ENCODE peak calls at places on chromosomes 7 and 10, in nine cellular contexts. One of them, this sample, is unnamed.

GRCh38 chr7:986766-987722 is 4.1 kb downstream of the CYP2W1 start:
- DNase-seq in PC-3: no peak
- DNase-seq in OCI-LY7: no peak
- DNase-seq in GM23248: no peak
- DNase-seq in MM.1S: no peak
- DNase-seq in HCT116: no peak
- DNase-seq in SK-N-SH: no peak
- DNase-seq in hepatocyte: no peak
- DNase-seq in GM23338: no peak
- DNase-seq in this sample: no peak

GRCh38 chr10:106682175-106682574 is 482.3 kb downstream of the SORCS1 start:
- DNase-seq in GM23338: no peak
- DNase-seq in OCI-LY7: no peak
- DNase-seq in HCT116: no peak
- DNase-seq in SK-N-SH: no peak
- DNase-seq in GM23248: peak
- DNase-seq in PC-3: peak
- DNase-seq in hepatocyte: peak
- DNase-seq in MM.1S: peak
- DNase-seq in this sample: no peak

GRCh38 chr7:49229246-49229645 is 304.9 kb downstream of the CDC14C start:
- DNase-seq in OCI-LY7: peak
- DNase-seq in GM23338: peak
- DNase-seq in hepatocyte: no peak
- DNase-seq in HCT116: no peak
- DNase-seq in MM.1S: peak
- DNase-seq in GM23248: no peak
- DNase-seq in SK-N-SH: no peak
- DNase-seq in PC-3: no peak
- DNase-seq in this sample: no peak

GRCh38 chr10:84200537-84201243 is 6.4 kb downstream of the CDHR1 start:
- DNase-seq in OCI-LY7: no peak
- DNase-seq in PC-3: no peak
- DNase-seq in GM23248: no peak
- DNase-seq in HCT116: no peak
- DNase-seq in hepatocyte: no peak
- DNase-seq in MM.1S: no peak
- DNase-seq in GM23338: no peak
- DNase-seq in SK-N-SH: no peak
- DNase-seq in this sample: no peak

GRCh38 chr7:140506788-140507464 is 27.6 kb upstream of the MKRN1 start:
- DNase-seq in GM23248: peak
- DNase-seq in hepatocyte: peak
- DNase-seq in OCI-LY7: no peak
- DNase-seq in HCT116: no peak
- DNase-seq in MM.1S: peak
- DNase-seq in PC-3: no peak
- DNase-seq in SK-N-SH: no peak
- DNase-seq in GM23338: peak
- DNase-seq in this sample: peak

GRCh38 chr7:129779602-129780256 is 168.2 kb downstream of the NRF1 start:
- DNase-seq in MM.1S: peak
- DNase-seq in OCI-LY7: peak
- DNase-seq in SK-N-SH: peak
- DNase-seq in PC-3: peak
- DNase-seq in GM23338: peak
- DNase-seq in GM23248: peak
- DNase-seq in hepatocyte: peak
- DNase-seq in HCT116: peak
- DNase-seq in this sample: peak

GRCh38 chr7:63073736-63074135 is 924.9 kb upstream of the ZNF722 start:
- DNase-seq in SK-N-SH: no peak
- DNase-seq in hepatocyte: no peak
- DNase-seq in GM23338: no peak
- DNase-seq in GM23248: no peak
- DNase-seq in PC-3: no peak
- DNase-seq in MM.1S: no peak
- DNase-seq in OCI-LY7: no peak
- DNase-seq in HCT116: no peak
- DNase-seq in this sample: no peak

GRCh38 chr10:102646610-102647432 is 2.5 kb downstream of the TRIM8 start:
- DNase-seq in OCI-LY7: peak
- DNase-seq in GM23338: no peak
- DNase-seq in PC-3: no peak
- DNase-seq in MM.1S: no peak
- DNase-seq in SK-N-SH: peak
- DNase-seq in hepatocyte: peak
- DNase-seq in GM23248: peak
- DNase-seq in HCT116: peak
- DNase-seq in this sample: peak

DNA sequence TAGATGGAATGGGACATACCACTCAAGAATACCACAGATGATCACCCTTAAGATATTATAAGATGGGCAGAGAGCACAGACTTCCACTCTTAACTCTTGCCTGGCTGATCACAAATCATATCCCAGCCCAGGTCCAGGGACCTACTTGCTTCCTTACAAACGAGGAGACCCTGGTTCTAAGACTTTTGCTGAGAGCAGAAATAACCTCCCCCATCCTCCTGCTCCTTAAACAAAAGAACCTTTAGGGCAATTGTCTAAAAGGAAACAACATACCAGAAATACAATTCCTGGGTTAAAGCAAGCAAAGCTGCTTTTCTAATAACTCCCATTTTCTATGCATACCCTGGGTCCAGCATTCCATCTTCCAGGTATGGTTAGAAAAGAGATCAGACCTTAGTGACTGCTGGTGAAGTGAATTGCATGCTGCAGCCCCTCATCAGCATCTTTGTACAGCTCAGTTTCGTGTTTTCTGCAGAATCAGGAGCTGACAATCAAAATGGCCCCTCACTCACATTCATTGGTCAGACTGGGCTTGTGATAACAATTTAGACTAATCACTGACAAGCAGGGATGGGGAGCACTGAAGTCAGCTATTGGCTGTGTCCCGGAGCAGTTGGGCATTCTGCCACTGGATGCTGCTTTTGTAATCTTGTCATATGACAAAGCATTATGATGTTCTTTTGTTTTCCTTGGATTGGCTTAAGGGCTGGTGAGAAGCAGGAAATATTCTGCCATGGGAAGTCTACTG is 14.6 kb downstream of the IFIT3 start:
- DNase-seq in HCT116: no peak
- DNase-seq in GM23248: peak
- DNase-seq in PC-3: no peak
- DNase-seq in MM.1S: no peak
- DNase-seq in hepatocyte: no peak
- DNase-seq in SK-N-SH: peak
- DNase-seq in GM23338: no peak
- DNase-seq in OCI-LY7: no peak
- DNase-seq in this sample: no peak
- TF ChIP-seq EZH2phosphoT487 in HCT116: no peak
- TF ChIP-seq EZH2phosphoT487 in GM23248: no peak
- TF ChIP-seq EZH2phosphoT487 in PC-3: no peak
- TF ChIP-seq EZH2phosphoT487 in MM.1S: no peak
- TF ChIP-seq EZH2phosphoT487 in hepatocyte: no peak
- TF ChIP-seq EZH2phosphoT487 in SK-N-SH: no peak
- TF ChIP-seq EZH2phosphoT487 in GM23338: no peak
- TF ChIP-seq EZH2phosphoT487 in OCI-LY7: no peak
- TF ChIP-seq EZH2phosphoT487 in this sample: no peak

GRCh38 chr10:89393898-89394297 is 1.5 kb downstream of the IFIT1 start:
- DNase-seq in GM23248: no peak
- DNase-seq in SK-N-SH: no peak
- DNase-seq in OCI-LY7: no peak
- DNase-seq in MM.1S: no peak
- DNase-seq in GM23338: no peak
- DNase-seq in hepatocyte: no peak
- DNase-seq in HCT116: no peak
- DNase-seq in PC-3: peak
- DNase-seq in this sample: no peak

GRCh38 chr10:89403043-89403442 is 10.6 kb downstream of the IFIT1 start:
- DNase-seq in HCT116: no peak
- DNase-seq in GM23338: no peak
- DNase-seq in GM23248: no peak
- DNase-seq in SK-N-SH: no peak
- DNase-seq in PC-3: no peak
- DNase-seq in MM.1S: no peak
- DNase-seq in hepatocyte: no peak
- DNase-seq in OCI-LY7: no peak
- DNase-seq in this sample: no peak

GRCh38 chr10:89395141-89395540 is 2.7 kb downstream of the IFIT1 start:
- DNase-seq in PC-3: no peak
- DNase-seq in HCT116: no peak
- DNase-seq in hepatocyte: no peak
- DNase-seq in GM23338: no peak
- DNase-seq in MM.1S: no peak
- DNase-seq in GM23248: no peak
- DNase-seq in SK-N-SH: no peak
- DNase-seq in OCI-LY7: no peak
- DNase-seq in this sample: no peak

GRCh38 chr10:89392974-89393373 is 551 bp downstream of the IFIT1 start:
- DNase-seq in MM.1S: peak
- DNase-seq in OCI-LY7: no peak
- DNase-seq in hepatocyte: peak
- DNase-seq in PC-3: no peak
- DNase-seq in GM23338: no peak
- DNase-seq in HCT116: no peak
- DNase-seq in SK-N-SH: no peak
- DNase-seq in GM23248: peak
- DNase-seq in this sample: no peak

DNA sequence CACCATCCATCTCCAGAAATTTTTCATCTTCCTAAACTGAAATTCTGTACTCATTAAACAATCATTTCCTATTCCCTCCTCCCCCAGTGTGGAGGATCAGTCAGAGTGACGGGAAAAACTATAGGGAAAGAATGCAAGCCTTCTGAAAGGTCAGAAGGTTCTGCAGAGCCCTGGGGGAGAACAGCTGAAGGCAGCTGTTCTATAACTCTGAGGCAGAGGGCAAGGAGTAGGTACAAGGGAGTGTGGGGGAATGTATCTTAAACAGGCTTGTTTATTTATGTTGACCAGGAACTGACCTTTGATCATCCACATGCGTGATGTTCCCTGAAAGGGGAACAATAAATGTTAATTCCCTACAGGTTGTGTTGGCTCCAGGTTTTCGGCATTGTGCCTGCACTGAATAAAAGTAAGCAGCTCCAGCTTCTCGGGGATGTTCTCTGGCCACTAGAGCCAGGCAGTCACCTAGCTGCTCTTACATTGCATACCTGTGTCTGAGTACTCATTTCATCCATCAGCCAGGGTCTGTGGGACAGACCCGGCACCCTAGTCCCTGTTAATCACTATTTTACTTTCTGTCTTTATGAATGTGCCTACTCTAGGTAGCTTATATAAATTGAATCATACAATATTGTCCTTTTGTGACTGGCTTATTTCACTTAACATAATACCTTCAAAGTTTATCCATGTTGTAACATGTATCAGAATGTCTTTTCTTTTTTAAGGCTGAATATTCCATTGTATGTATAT is 5.8 kb downstream of the IFIT1 start:
- DNase-seq in HCT116: no peak
- DNase-seq in OCI-LY7: no peak
- DNase-seq in SK-N-SH: no peak
- DNase-seq in GM23338: no peak
- DNase-seq in MM.1S: no peak
- DNase-seq in GM23248: no peak
- DNase-seq in hepatocyte: no peak
- DNase-seq in PC-3: no peak
- DNase-seq in this sample: no peak
- TF ChIP-seq EZH2phosphoT487 in HCT116: no peak
- TF ChIP-seq EZH2phosphoT487 in OCI-LY7: no peak
- TF ChIP-seq EZH2phosphoT487 in SK-N-SH: no peak
- TF ChIP-seq EZH2phosphoT487 in GM23338: no peak
- TF ChIP-seq EZH2phosphoT487 in MM.1S: no peak
- TF ChIP-seq EZH2phosphoT487 in GM23248: no peak
- TF ChIP-seq EZH2phosphoT487 in hepatocyte: no peak
- TF ChIP-seq EZH2phosphoT487 in PC-3: no peak
- TF ChIP-seq EZH2phosphoT487 in this sample: no peak

GRCh38 chr10:3094565-3095168 is 27.3 kb downstream of the PFKP start:
- DNase-seq in MM.1S: no peak
- DNase-seq in GM23248: no peak
- DNase-seq in SK-N-SH: no peak
- DNase-seq in GM23338: peak
- DNase-seq in PC-3: no peak
- DNase-seq in HCT116: no peak
- DNase-seq in OCI-LY7: no peak
- DNase-seq in hepatocyte: no peak
- DNase-seq in this sample: peak

GRCh38 chr10:3096149-3096548 is 28.8 kb downstream of the PFKP start:
- DNase-seq in MM.1S: no peak
- DNase-seq in HCT116: no peak
- DNase-seq in hepatocyte: no peak
- DNase-seq in OCI-LY7: no peak
- DNase-seq in GM23248: peak
- DNase-seq in SK-N-SH: no peak
- DNase-seq in GM23338: no peak
- DNase-seq in PC-3: peak
- DNase-seq in this sample: no peak

GRCh38 chr10:3093996-3094395 is 26.6 kb downstream of the PFKP start:
- DNase-seq in PC-3: no peak
- DNase-seq in HCT116: no peak
- DNase-seq in GM23248: no peak
- DNase-seq in GM23338: no peak
- DNase-seq in hepatocyte: no peak
- DNase-seq in MM.1S: no peak
- DNase-seq in OCI-LY7: no peak
- DNase-seq in SK-N-SH: no peak
- DNase-seq in this sample: no peak

GRCh38 chr10:3097160-3097559 is 29.8 kb downstream of the PFKP start:
- DNase-seq in GM23248: no peak
- DNase-seq in OCI-LY7: no peak
- DNase-seq in PC-3: no peak
- DNase-seq in SK-N-SH: no peak
- DNase-seq in hepatocyte: no peak
- DNase-seq in GM23338: no peak
- DNase-seq in HCT116: no peak
- DNase-seq in MM.1S: no peak
- DNase-seq in this sample: no peak

DNA sequence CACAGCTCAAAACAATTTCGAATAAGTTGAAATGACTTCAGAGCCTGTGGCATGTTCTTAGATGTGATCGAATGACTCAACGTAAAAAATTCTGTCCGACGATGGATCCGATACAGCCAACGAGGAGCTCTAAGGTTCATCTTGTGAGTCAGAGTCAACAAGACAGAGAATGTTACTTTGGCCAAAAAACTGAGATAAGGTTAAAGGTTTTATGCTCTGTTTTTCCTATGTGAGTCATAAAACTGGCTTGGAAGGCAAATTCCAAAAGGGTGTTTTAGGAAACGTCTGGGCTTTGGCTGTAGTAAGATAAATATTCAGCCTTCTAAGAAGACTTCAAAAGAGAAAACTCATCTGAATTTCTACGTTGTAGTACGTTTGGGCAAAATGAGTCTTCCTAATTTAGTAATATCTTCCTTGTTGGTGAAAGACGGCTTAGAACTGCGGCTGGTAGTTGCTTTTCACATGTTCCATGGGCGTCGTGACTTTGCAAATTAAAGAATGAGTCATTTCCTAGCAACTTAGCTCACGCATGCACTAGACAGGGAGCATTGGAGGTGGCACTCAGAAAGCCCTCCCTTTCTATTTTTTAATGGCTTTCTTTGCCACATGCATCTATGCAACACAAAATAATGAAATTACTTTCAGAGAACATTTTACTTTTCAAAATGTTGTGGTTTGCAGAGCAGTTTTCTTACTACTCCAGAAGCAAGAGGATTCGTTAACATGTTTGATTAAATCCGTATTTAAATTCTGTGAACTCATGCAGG is 28.2 kb downstream of the PFKP start:
- DNase-seq in hepatocyte: peak
- DNase-seq in GM23338: no peak
- DNase-seq in PC-3: peak
- DNase-seq in MM.1S: no peak
- DNase-seq in HCT116: peak
- DNase-seq in GM23248: peak
- DNase-seq in SK-N-SH: no peak
- DNase-seq in OCI-LY7: no peak
- DNase-seq in this sample: no peak
- TF ChIP-seq EZH2phosphoT487 in hepatocyte: no peak
- TF ChIP-seq EZH2phosphoT487 in GM23338: no peak
- TF ChIP-seq EZH2phosphoT487 in PC-3: no peak
- TF ChIP-seq EZH2phosphoT487 in MM.1S: no peak
- TF ChIP-seq EZH2phosphoT487 in HCT116: no peak
- TF ChIP-seq EZH2phosphoT487 in GM23248: peak
- TF ChIP-seq EZH2phosphoT487 in SK-N-SH: no peak
- TF ChIP-seq EZH2phosphoT487 in OCI-LY7: no peak
- TF ChIP-seq EZH2phosphoT487 in this sample: no peak

GRCh38 chr7:11369696-11370095 is 396.0 kb downstream of the PHF14 start:
- DNase-seq in PC-3: no peak
- DNase-seq in GM23248: no peak
- DNase-seq in SK-N-SH: no peak
- DNase-seq in HCT116: no peak
- DNase-seq in MM.1S: no peak
- DNase-seq in OCI-LY7: no peak
- DNase-seq in hepatocyte: no peak
- DNase-seq in GM23338: no peak
- DNase-seq in this sample: no peak

GRCh38 chr7:11374629-11375028 is 401.0 kb downstream of the PHF14 start:
- DNase-seq in HCT116: no peak
- DNase-seq in GM23248: no peak
- DNase-seq in OCI-LY7: no peak
- DNase-seq in GM23338: no peak
- DNase-seq in hepatocyte: no peak
- DNase-seq in PC-3: no peak
- DNase-seq in SK-N-SH: no peak
- DNase-seq in MM.1S: no peak
- DNase-seq in this sample: no peak

GRCh38 chr7:11376549-11376948 is 402.9 kb downstream of the PHF14 start:
- DNase-seq in GM23248: no peak
- DNase-seq in OCI-LY7: no peak
- DNase-seq in hepatocyte: no peak
- DNase-seq in SK-N-SH: no peak
- DNase-seq in GM23338: no peak
- DNase-seq in HCT116: no peak
- DNase-seq in PC-3: no peak
- DNase-seq in MM.1S: no peak
- DNase-seq in this sample: no peak

GRCh38 chr7:11379641-11380040 is 406.0 kb downstream of the PHF14 start:
- DNase-seq in MM.1S: no peak
- DNase-seq in GM23248: no peak
- DNase-seq in HCT116: no peak
- DNase-seq in hepatocyte: no peak
- DNase-seq in PC-3: no peak
- DNase-seq in SK-N-SH: no peak
- DNase-seq in OCI-LY7: no peak
- DNase-seq in GM23338: no peak
- DNase-seq in this sample: no peak

DNA sequence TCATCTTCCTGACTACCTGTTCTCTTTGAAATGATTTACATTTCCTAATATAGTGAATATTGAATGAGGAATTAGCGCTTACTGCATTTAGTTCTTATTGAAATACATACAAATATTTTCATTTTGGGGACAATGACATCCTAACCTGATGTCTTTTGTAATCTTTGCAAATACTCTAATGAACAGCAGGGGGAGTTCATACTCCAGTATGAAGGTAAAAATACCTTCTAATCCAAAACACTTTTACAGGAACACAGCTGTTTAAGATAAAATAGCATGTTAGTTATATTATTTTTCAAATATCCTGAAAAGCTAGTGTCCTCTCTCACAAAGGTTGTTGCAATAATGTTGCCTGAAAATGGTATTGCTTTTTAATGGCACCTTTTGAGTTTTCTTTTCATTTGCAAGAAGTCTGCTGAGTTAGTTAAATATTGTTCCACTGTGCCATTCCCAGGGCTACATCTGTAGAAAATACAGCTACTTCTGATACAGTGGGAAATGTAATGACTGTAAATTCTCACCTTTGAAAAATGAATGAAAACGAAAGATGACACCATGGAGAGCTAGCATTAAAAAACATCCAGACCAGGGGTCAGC is 400.0 kb downstream of the PHF14 start:
- DNase-seq in GM23338: peak
- DNase-seq in PC-3: peak
- DNase-seq in HCT116: peak
- DNase-seq in GM23248: peak
- DNase-seq in OCI-LY7: peak
- DNase-seq in MM.1S: peak
- DNase-seq in hepatocyte: peak
- DNase-seq in SK-N-SH: peak
- DNase-seq in this sample: peak
- TF ChIP-seq EZH2phosphoT487 in GM23338: no peak
- TF ChIP-seq EZH2phosphoT487 in PC-3: no peak
- TF ChIP-seq EZH2phosphoT487 in HCT116: no peak
- TF ChIP-seq EZH2phosphoT487 in GM23248: no peak
- TF ChIP-seq EZH2phosphoT487 in OCI-LY7: no peak
- TF ChIP-seq EZH2phosphoT487 in MM.1S: no peak
- TF ChIP-seq EZH2phosphoT487 in hepatocyte: no peak
- TF ChIP-seq EZH2phosphoT487 in SK-N-SH: no peak
- TF ChIP-seq EZH2phosphoT487 in this sample: no peak